ENCODE peak calls at places on chromosome 20, in ten cellular contexts. N is prostate gland, U is HCT116, F is GM23338, I is stomach, T is suprapubic skin, X is breast epithelium, M is Panc1, V is sigmoid colon, D is endothelial cell of umbilical vein. C is an unnamed sample.

GRCh38 chr20:32667030-32667429 is 6.7 kb downstream of the C20orf203 start:
- DNase-seq in N (no peak), U (no peak), F (peak), I (no peak), T (no peak), X (no peak), M (no peak), V (no peak), D (no peak), C (no peak)

GRCh38 chr20:58264271-58264670 is 35.8 kb upstream of the ANKRD60 start:
- DNase-seq in N (no peak), U (no peak), F (no peak), I (no peak), T (no peak), X (no peak), M (no peak), V (no peak), D (no peak), C (no peak)

GRCh38 chr20:22949710-22950109 is 85.4 kb upstream of the SSTR4 start:
- DNase-seq in N (no peak), U (no peak), F (no peak), I (no peak), T (no peak), X (no peak), M (no peak), V (no peak), D (peak), C (no peak)

GRCh38 chr20:32473231-32474008 is 111.7 kb downstream of the NOL4L start:
- DNase-seq in N (no peak), U (no peak), F (peak), I (no peak), T (no peak), X (no peak), M (no peak), V (no peak), D (no peak), C (peak)

GRCh38 chr20:59152559-59153354 is 10.9 kb upstream of the ZNF831 start:
- DNase-seq in N (no peak), U (no peak), F (no peak), I (no peak), T (no peak), X (no peak), M (no peak), V (no peak), D (no peak), C (no peak)

GRCh38 chr20:18663932-18664331 is 76.1 kb downstream of the DTD1 start:
- DNase-seq in N (no peak), U (no peak), F (no peak), I (no peak), T (no peak), X (no peak), M (no peak), V (no peak), D (no peak), C (no peak)

GRCh38 chr20:37729909-37730308 is 36.1 kb downstream of the CTNNBL1 start:
- DNase-seq in N (no peak), U (no peak), F (no peak), I (no peak), T (no peak), X (no peak), M (no peak), V (no peak), D (no peak), C (no peak)

GRCh38 chr20:17873410-17874270 is 95.0 kb downstream of the SNX5 start:
- DNase-seq in N (peak), U (peak), F (peak), I (peak), T (peak), X (peak), M (no peak), V (peak), D (peak), C (peak)

GRCh38 chr20:2729791-2730190 is 37.2 kb downstream of the EBF4 start:
- DNase-seq in N (no peak), U (no peak), F (no peak), I (no peak), T (no peak), X (no peak), M (no peak), V (no peak), D (no peak), C (no peak)

GRCh38 chr20:34980543-34981213 is 25.0 kb downstream of the MYH7B start:
- DNase-seq in N (no peak), U (no peak), F (peak), I (no peak), T (no peak), X (no peak), M (no peak), V (no peak), D (no peak), C (no peak)

GRCh38 chr20:51510961-51511360 is 31.6 kb downstream of the NFATC2 start:
- DNase-seq in N (no peak), U (no peak), F (no peak), I (no peak), T (no peak), X (no peak), M (no peak), V (no peak), D (no peak), C (no peak)

GRCh38 chr20:59421920-59422637 is 121.7 kb downstream of the EDN3 start:
- DNase-seq in N (no peak), U (no peak), F (no peak), I (no peak), T (no peak), X (no peak), M (no peak), V (peak), D (no peak), C (no peak)

GRCh38 chr20:49578436-49578835 is 10.5 kb upstream of the PTGIS start:
- DNase-seq in N (no peak), U (no peak), F (no peak), I (no peak), T (peak), X (no peak), M (no peak), V (peak), D (no peak), C (no peak)

DNA sequence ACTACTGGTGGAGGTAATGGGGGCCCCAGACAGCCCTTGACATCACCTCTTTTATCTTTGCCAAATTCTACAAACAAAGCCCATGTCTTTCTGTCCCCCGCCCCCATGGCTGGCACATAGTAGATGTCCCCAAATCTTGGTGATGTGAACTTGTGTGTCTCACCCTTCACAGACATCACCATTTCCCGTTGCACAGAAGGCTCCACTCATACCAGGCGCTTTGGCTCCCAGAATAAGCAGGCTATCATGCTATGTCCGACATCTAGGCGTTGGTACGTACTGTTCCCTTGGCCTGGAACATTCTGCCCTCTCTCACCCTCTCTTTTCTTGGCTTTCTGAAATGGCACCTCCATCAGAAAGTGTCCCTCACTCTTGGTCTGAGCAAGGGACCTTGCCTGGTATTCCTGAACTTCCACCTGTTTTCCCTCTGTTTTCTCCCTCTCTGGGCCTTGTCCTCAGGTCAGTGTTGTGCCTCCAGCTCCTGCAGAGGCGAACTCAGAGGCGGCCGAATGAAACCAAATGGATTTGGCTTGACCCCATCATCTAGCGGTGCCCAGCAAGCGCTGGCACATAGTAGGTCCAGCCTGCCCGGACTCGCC is 968 bp upstream of the CCN5 start:
- DNase-seq in N (peak), U (no peak), F (no peak), I (peak), T (no peak), X (no peak), M (no peak), V (peak), D (no peak), C (peak)
- TF ChIP-seq POLR2AphosphoS5 in N (no peak), U (no peak), F (no peak), I (peak), T (no peak), X (peak), M (no peak), V (peak), D (no peak), C (peak)

GRCh38 chr20:11098888-11099287 is 425.1 kb upstream of the JAG1 start:
- DNase-seq in N (no peak), U (peak), F (peak), I (no peak), T (no peak), X (no peak), M (no peak), V (no peak), D (peak), C (no peak)
- TF ChIP-seq CTCF in N (no peak), U (peak), F (peak), I (no peak), T (no peak), X (no peak), M (no peak), V (no peak), D (no peak), C (no peak)

GRCh38 chr20:4999788-5000187 is 1.5 kb downstream of the SLC23A2 start:
- DNase-seq in N (no peak), U (no peak), F (no peak), I (no peak), T (no peak), X (no peak), M (no peak), V (no peak), D (no peak), C (no peak)
- H3K4me3 ChIP-seq in N (peak), U (peak), F (peak), I (peak), T (peak), X (peak), M (peak), V (no peak), D (peak), C (peak)

GRCh38 chr20:63478346-63479302 is 6.2 kb upstream of the KCNQ2 start:
- DNase-seq in N (no peak), U (no peak), F (no peak), I (no peak), T (no peak), X (no peak), M (no peak), V (no peak), D (no peak), C (peak)
- TF ChIP-seq POLR2AphosphoS5 in N (no peak), U (no peak), F (no peak), I (no peak), T (no peak), X (no peak), M (no peak), V (no peak), D (no peak), C (no peak)

GRCh38 chr20:25314497-25315417 is 66.9 kb downstream of the PYGB start:
- DNase-seq in N (no peak), U (no peak), F (peak), I (peak), T (peak), X (no peak), M (no peak), V (peak), D (no peak), C (peak)
- TF ChIP-seq CTCF in N (no peak), U (peak), F (peak), I (no peak), T (no peak), X (no peak), M (no peak), V (no peak), D (no peak), C (no peak)

DNA sequence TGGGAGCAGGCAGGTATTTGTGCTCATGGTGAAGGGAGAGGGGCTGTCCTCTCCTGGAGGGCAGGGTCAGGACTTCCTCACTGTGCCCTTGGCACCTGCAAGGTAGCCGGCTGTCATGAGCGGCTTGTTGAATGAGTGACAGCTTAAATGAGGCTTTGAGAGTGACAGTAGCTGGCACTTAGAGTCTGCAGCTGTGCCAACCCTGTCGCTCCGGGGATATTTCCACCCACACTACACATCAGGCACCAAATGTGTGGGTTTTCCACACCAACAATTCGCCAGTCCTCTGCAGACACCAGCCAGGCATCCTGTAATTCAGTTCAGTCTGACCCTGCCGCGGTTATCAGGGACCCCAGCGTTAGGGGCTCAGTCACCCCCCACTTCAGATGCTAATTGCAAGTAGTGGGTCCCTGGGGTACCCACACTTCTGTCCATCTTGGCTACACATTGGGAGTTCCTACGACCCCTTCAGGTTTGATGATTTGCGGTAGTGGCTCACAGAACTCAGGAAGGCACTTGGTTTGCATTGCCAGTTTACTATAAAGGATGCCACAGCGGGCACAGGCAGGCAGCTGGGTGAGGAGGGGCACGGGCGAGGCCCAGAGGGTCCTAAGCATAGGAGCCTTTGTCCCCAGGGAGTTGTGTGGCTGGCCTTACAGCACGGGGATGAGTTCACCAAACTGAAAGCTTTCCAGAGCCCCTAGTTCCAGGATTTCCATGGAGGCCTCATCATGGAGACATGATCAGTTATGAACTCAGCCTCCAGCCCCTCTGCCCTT is 9.1 kb downstream of the MTG2 start:
- DNase-seq in N (no peak), U (no peak), F (no peak), I (no peak), T (no peak), X (no peak), M (no peak), V (no peak), D (no peak), C (no peak)
- H3K4me3 ChIP-seq in N (no peak), U (no peak), F (no peak), I (no peak), T (no peak), X (no peak), M (no peak), V (no peak), D (no peak), C (no peak)

DNA sequence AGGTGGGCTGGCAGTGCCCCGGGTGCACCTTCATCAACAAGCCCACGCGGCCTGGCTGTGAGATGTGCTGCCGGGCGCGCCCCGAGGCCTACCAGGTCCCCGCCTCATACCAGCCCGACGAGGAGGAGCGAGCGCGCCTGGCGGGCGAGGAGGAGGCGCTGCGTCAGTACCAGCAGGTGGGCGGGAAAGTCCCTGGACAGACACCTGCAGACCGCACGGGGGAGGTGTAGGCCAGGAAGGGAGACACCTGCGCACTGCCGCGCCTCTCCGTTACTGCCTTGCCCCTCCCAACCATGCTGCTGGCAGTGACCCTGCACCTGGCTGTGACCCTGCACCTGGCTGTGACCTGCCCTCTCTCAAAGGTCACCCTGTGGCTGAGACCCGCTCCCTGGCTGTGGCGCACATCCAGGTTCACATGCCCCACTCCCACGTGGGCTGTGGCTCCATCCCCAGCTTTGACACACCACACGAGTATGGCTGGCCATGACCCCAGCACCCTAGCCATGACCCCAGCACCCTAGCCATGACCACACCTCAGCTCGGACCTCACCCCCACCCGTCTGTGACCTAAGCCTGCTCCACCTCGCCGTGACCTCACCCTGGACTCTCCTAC is 11.6 kb downstream of the RBCK1 start:
- DNase-seq in N (peak), U (peak), F (peak), I (no peak), T (no peak), X (no peak), M (no peak), V (no peak), D (no peak), C (no peak)
- TF ChIP-seq POLR2AphosphoS5 in N (no peak), U (peak), F (no peak), I (no peak), T (no peak), X (no peak), M (no peak), V (no peak), D (no peak), C (no peak)

GRCh38 chr20:21527908-21528307 is 14.0 kb upstream of the NKX2-2 start:
- DNase-seq in N (no peak), U (no peak), F (no peak), I (no peak), T (no peak), X (no peak), M (no peak), V (no peak), D (no peak), C (no peak)

GRCh38 chr20:21529863-21530262 is 16.0 kb upstream of the NKX2-2 start:
- DNase-seq in N (no peak), U (peak), F (peak), I (no peak), T (no peak), X (no peak), M (no peak), V (no peak), D (no peak), C (no peak)

GRCh38 chr20:21526776-21527175 is 12.9 kb upstream of the NKX2-2 start:
- DNase-seq in N (no peak), U (no peak), F (no peak), I (no peak), T (no peak), X (no peak), M (no peak), V (no peak), D (no peak), C (no peak)

GRCh38 chr20:21523895-21524294 is 10.0 kb upstream of the NKX2-2 start:
- DNase-seq in N (no peak), U (no peak), F (no peak), I (no peak), T (no peak), X (no peak), M (no peak), V (no peak), D (no peak), C (no peak)

DNA sequence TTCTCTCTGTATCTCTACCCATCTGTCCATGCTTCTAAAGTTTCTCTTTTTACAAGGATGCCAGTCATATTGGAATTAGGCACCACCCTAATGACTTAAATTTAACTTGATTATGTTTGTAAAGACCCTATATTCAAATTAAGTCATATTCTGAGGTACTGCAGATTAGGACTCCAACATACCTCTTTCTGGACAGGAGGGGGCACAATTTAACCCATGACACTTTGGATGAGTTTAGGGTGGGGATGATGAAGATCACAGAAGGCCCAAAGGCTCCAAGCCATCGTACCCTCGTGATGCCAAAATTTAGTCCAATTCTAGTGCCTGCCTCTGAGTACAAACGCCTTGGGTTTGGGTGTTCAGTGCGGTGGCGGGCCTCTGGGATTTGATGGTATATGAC is 15.0 kb upstream of the NKX2-2 start:
- DNase-seq in N (no peak), U (no peak), F (peak), I (no peak), T (no peak), X (no peak), M (no peak), V (no peak), D (no peak), C (no peak)
- TF ChIP-seq CTCF in N (no peak), U (peak), F (peak), I (no peak), T (no peak), X (no peak), M (no peak), V (no peak), D (no peak), C (no peak)

GRCh38 chr20:63707558-63708300 is at the start of the genes ARFRP1 and ZGPAT:
- DNase-seq in N (peak), U (peak), F (peak), I (peak), T (peak), X (peak), M (no peak), V (peak), D (peak), C (peak)
- H3K4me3 ChIP-seq in N (peak), U (peak), F (peak), I (peak), T (peak), X (peak), M (peak), V (peak), D (peak), C (peak)

C was measured in upper lobe of left lung.